ENCODE peak calls at places on chromosomes 16 and 17, in ten cellular contexts. F is tibial artery, W is fibroblast of lung, P is lower leg skin, J is prostate gland, M is fibroblast of the aortic adventitia, H is foreskin fibroblast, C is IMR-90, D is choroid plexus epithelial cell, U is ovary. S is an unnamed sample.

GRCh38 chr17:65013613-65014391 is 42.7 kb downstream of the GNA13 start:
- DNase-seq in U (peak), P (no peak), J (no peak), W (peak), H (peak), M (peak), D (peak), C (peak), F (no peak), S (peak)

GRCh38 chr17:32191306-32191705 is 49.0 kb downstream of the RHOT1 start:
- DNase-seq in W (peak), H (peak), F (no peak), U (no peak), J (no peak), P (no peak), C (peak), D (peak), M (peak), S (peak)

GRCh38 chr16:65961491-65962143 is 404.9 kb upstream of the CDH5 start:
- DNase-seq in C (peak), W (peak), U (no peak), J (no peak), P (no peak), D (peak), M (no peak), F (no peak), H (peak), S (no peak)

GRCh38 chr17:82737981-82738877 is 2.8 kb downstream of the FN3K start:
- DNase-seq in M (no peak), H (peak), D (no peak), F (no peak), U (peak), W (peak), P (no peak), C (peak), J (no peak), S (peak)

GRCh38 chr17:79799538-79800324 is 2.9 kb upstream of the CBX8 start:
- DNase-seq in D (no peak), C (no peak), F (no peak), M (no peak), J (no peak), H (no peak), W (no peak), U (no peak), P (no peak), S (no peak)

GRCh38 chr17:27259356-27259755 is 34.6 kb upstream of the WSB1 start:
- DNase-seq in C (no peak), P (no peak), H (no peak), D (no peak), U (no peak), J (no peak), W (peak), M (no peak), F (no peak), S (no peak)

GRCh38 chr16:77424841-77425604 is 9.8 kb downstream of the ADAMTS18 start:
- DNase-seq in F (no peak), H (no peak), W (peak), J (no peak), U (no peak), D (no peak), P (no peak), M (no peak), C (no peak), S (no peak)

GRCh38 chr17:13619462-13619861 is 17.7 kb upstream of the HS3ST3A1 start:
- DNase-seq in D (no peak), M (no peak), J (no peak), W (no peak), C (no peak), H (no peak), P (no peak), U (no peak), F (no peak), S (no peak)

GRCh38 chr17:81481011-81481799 is 31.4 kb downstream of the ACTG1 start:
- DNase-seq in D (peak), F (peak), C (peak), P (no peak), U (peak), W (peak), H (peak), J (peak), M (peak), S (peak)

GRCh38 chr17:4165301-4166010 is 22.5 kb downstream of the CYB5D2 start:
- DNase-seq in U (no peak), D (no peak), W (no peak), M (no peak), J (no peak), C (no peak), F (no peak), P (no peak), H (no peak), S (no peak)

GRCh38 chr16:15856217-15856616 is 611 bp downstream of the MYH11 start:
- DNase-seq in W (no peak), M (no peak), P (no peak), J (no peak), H (no peak), F (no peak), U (no peak), D (no peak), C (no peak), S (no peak)

GRCh38 chr16:86794216-86794864 is 216.0 kb downstream of the FOXL1 start:
- DNase-seq in P (no peak), M (no peak), F (no peak), J (no peak), H (peak), U (no peak), W (peak), D (no peak), C (no peak), S (no peak)

DNA sequence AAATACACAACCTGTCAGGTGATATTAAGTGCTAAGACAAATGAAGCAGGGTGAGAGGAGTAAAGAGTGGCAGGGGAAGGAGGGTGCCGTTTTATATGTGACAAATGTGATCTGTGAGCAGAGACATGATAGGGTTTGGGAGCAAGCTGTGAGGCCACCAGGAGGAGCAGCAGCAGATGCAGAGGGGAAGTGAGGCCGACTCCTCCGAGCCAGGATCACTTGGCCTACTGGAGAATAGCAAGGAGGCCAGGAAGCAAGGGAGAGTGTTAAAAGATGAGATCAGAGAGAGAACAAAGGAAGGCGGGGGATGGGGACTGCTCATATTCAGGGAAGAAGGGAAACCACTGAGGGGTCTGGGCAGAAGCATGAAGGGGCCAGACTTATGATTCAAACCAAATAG is 129.4 kb downstream of the TANGO6 start:
- DNase-seq in M (peak), P (no peak), W (peak), F (no peak), C (peak), J (no peak), H (peak), D (peak), U (no peak), S (peak)
- TF ChIP-seq CTCF in M (peak), P (no peak), W (peak), F (no peak), C (peak), J (peak), H (peak), D (peak), U (no peak), S (peak)

GRCh38 chr16:2520097-2520783 is at the start of gene AMDHD2:
- DNase-seq in W (peak), C (peak), J (peak), U (peak), H (peak), F (peak), M (peak), D (peak), P (peak), S (peak)

GRCh38 chr16:2517954-2518605 is 2.1 kb upstream of the AMDHD2 start:
- DNase-seq in C (no peak), F (no peak), H (no peak), J (no peak), U (peak), D (no peak), W (no peak), M (no peak), P (no peak), S (no peak)

GRCh38 chr16:2520784-2521577 is 810 bp downstream of the AMDHD2 start:
- DNase-seq in D (peak), H (peak), M (no peak), U (peak), C (no peak), J (no peak), F (no peak), P (peak), W (no peak), S (peak)

GRCh38 chr16:2518823-2519710 is 1.1 kb upstream of the AMDHD2 start:
- DNase-seq in U (peak), W (no peak), F (no peak), P (peak), J (no peak), C (no peak), D (no peak), M (no peak), H (peak), S (no peak)

GRCh38 chr16:2519711-2520080 is 475 bp upstream of the AMDHD2 start:
- DNase-seq in F (no peak), H (no peak), W (no peak), C (no peak), P (no peak), J (no peak), M (no peak), D (no peak), U (peak), S (no peak)
- H3K4me3 ChIP-seq in F (peak), H (no peak), W (no peak), C (no peak), P (no peak), J (no peak), M (peak), D (peak), U (peak), S (no peak)

DNA sequence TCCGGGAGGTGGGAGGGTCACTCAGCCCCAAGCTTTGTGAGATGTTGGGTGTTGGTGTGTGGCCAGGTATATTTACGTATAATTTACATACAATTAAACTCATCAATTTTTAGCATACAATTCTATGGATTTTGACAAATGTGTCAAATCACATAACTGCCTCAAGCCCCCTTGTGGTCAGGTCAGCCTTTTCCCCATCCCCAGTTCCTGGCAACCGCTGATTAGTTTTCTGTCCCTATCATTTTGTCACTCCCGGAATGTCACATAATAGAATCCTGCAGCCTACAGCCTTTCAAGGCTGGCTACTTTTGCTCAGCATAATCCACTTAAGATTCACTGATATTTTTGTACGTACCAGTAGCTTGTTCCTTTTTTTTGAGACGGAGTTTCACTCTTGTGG is 19.4 kb upstream of the RAI1 start:
- DNase-seq in D (no peak), C (no peak), H (no peak), M (no peak), F (no peak), U (no peak), W (no peak), P (no peak), J (no peak), S (no peak)
- TF ChIP-seq CTCF in D (peak), C (no peak), H (no peak), M (no peak), F (no peak), U (no peak), W (peak), P (no peak), J (no peak), S (no peak)

GRCh38 chr17:7263071-7263800 is 958 bp upstream of the CLDN7 start:
- DNase-seq in P (no peak), J (no peak), D (no peak), C (no peak), U (no peak), H (no peak), W (no peak), M (no peak), F (no peak), S (no peak)

GRCh38 chr17:7260151-7260550 is 2.1 kb downstream of the CLDN7 start:
- DNase-seq in P (no peak), C (no peak), U (no peak), M (no peak), W (no peak), D (no peak), F (no peak), J (no peak), H (no peak), S (no peak)

GRCh38 chr17:7262192-7263070 is at the start of gene CLDN7:
- DNase-seq in D (no peak), J (peak), C (no peak), U (no peak), M (no peak), P (peak), H (no peak), W (no peak), F (no peak), S (no peak)

GRCh38 chr17:7260601-7261376 is 1.5 kb downstream of the CLDN7 start:
- DNase-seq in P (no peak), H (peak), D (no peak), C (no peak), W (no peak), J (peak), U (no peak), F (no peak), M (no peak), S (no peak)

DNA sequence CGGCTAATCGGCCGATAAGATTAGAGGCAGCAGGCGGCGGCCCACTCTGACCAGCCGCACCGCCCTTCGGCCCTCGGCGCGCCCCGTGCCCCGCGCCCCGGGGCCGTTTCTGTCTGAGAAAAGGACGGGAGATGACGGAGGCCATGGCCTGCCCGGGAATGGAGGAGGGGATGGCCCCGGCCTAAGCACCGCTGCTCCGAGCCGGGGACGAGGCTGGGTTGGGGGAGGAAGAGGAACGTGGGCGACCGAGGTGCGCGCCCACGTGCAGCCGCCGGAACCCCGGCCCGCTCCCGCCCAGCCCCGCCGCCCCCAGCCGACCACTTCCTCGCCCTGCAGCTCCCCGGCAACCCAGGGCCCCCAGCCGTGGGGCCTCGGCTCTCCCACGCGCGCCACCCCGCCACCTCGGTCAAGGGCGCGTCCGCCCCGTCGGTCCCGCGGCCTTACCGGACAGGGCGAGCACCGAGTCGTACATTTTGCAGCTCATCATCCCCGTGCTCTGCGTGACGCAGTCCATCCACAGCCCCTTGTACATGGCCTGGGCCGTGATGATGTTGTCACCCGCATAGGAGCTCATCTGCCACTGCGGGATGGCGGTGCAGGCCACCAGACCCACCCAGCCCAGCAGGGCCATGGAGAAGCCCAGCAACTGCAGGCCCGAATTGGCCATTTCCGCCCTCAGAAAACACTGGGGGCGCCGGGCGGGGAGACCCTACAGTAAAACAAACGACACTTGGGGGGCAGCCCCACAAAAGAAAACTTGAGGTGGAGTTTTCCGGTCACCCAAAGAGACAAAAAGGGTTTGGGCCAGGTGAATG is 694 bp downstream of the CLDN7 start:
- DNase-seq in C (no peak), P (no peak), W (no peak), M (no peak), U (no peak), H (no peak), F (no peak), J (no peak), D (no peak), S (no peak)
- H3K4me3 ChIP-seq in C (peak), P (peak), W (no peak), M (peak), U (peak), H (peak), F (peak), J (peak), D (peak), S (peak)

GRCh38 chr17:42798383-42799380 is at the start of the genes CNTD1 and COA3:
- DNase-seq in W (peak), F (peak), J (peak), C (peak), P (peak), H (peak), U (peak), D (peak), M (peak), S (peak)
- TF ChIP-seq CTCF in W (peak), F (no peak), J (peak), C (peak), P (no peak), H (no peak), U (no peak), D (no peak), M (no peak), S (no peak)